ENCODE peak calls at places on chromosome 7, in six cellular contexts. J is H1, D is A549, N is K562, P is HCT116, H is GM12878. T is an unnamed sample.

GRCh38 chr7:36280840-36281812 is 108.5 kb upstream of the ANLN start:
- DNase-seq in J (no peak), D (peak), N (no peak), P (peak), H (no peak), T (peak)

GRCh38 chr7:1987084-1987535 is 245.6 kb downstream of the MAD1L1 start:
- DNase-seq in J (no peak), D (no peak), N (no peak), P (no peak), H (no peak), T (no peak)

GRCh38 chr7:42549866-42550485 is 313.0 kb upstream of the GLI3 start:
- DNase-seq in J (no peak), D (no peak), N (no peak), P (no peak), H (no peak), T (no peak)

GRCh38 chr7:92944633-92945032 is 108.3 kb upstream of the CDK6 start:
- DNase-seq in J (no peak), D (no peak), N (no peak), P (no peak), H (no peak), T (peak)

GRCh38 chr7:29565186-29565540 is 1.5 kb downstream of the PRR15 start:
- DNase-seq in J (no peak), D (no peak), N (no peak), P (no peak), H (no peak), T (peak)

GRCh38 chr7:81299272-81299671 is 380.4 kb upstream of the SEMA3C start:
- DNase-seq in J (no peak), D (peak), N (no peak), P (peak), H (no peak), T (peak)

GRCh38 chr7:12550956-12551355 is 19.6 kb upstream of the SCIN start:
- DNase-seq in J (no peak), D (no peak), N (no peak), P (no peak), H (no peak), T (peak)

GRCh38 chr7:74097937-74098614 is 14.5 kb downstream of the LIMK1 start:
- DNase-seq in J (no peak), D (no peak), N (no peak), P (no peak), H (no peak), T (peak)

GRCh38 chr7:93890464-93891068 is at the start of gene TFPI2:
- DNase-seq in J (peak), D (peak), N (no peak), P (no peak), H (no peak), T (peak)

GRCh38 chr7:7920481-7920880 is 48.1 kb upstream of the GLCCI1 start:
- DNase-seq in J (no peak), D (no peak), N (no peak), P (no peak), H (peak), T (no peak)

GRCh38 chr7:7920056-7920455 is 48.5 kb upstream of the GLCCI1 start:
- DNase-seq in J (no peak), D (no peak), N (no peak), P (no peak), H (no peak), T (no peak)

GRCh38 chr7:7923818-7924217 is 44.8 kb upstream of the GLCCI1 start:
- DNase-seq in J (no peak), D (no peak), N (no peak), P (no peak), H (no peak), T (no peak)

GRCh38 chr7:7922684-7923385 is 45.8 kb upstream of the GLCCI1 start:
- DNase-seq in J (no peak), D (no peak), N (no peak), P (no peak), H (no peak), T (no peak)

DNA sequence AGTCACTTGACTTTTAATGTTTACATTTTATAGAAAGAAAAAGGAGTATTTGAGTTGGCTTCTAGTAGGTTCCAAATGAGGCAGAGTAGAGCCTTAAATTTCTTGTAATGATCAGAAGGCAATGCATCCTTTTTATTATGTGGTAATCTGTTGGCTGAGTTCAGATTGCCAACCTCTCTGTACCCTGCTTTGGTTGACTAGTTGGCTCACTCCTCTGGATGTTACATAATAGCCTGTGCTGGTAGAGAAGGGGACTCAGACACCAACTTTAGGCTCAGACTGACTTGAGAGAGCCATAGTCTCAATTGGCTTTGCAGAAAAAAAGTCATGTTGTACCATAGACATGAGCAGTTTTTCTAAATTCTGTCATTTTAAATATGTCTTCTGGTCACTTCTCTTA is 46.8 kb upstream of the GLCCI1 start:
- DNase-seq in J (no peak), D (no peak), N (no peak), P (no peak), H (no peak), T (no peak)
- TF ChIP-seq CEBPB in J (no peak), D (no peak), N (no peak), P (no peak), H (no peak), T (no peak)

DNA sequence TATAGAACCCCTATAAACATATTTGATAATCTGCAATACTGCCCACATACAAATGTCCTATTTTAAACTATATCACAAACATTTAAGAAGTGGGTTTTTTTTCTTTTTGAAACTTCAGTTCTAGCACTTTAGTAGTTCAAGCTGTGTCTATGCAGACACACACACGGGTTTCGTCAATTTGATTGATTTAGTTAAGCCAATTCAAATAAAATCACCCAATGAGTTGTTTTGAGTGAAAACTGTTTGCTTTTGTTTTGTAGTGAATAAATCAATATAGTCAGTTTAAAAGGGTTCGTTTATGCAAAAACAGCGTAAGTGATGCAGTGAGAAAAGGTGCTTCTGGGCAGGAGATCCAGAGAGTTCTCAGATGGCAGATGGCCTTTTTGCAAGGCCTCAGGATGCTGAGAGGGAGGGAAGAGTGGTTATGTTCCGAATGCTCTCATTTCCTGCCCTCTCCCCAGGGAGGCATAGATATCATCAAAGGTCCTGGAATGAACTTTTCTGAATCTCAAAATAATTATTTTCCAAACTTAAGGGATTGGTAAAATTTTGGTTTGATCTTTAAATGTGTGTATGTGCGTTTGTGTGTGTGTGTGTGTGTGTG is 102.7 kb downstream of the AGMO start:
- DNase-seq in J (no peak), D (no peak), N (no peak), P (no peak), H (no peak), T (no peak)
- TF ChIP-seq CEBPB in J (no peak), D (no peak), N (no peak), P (no peak), H (no peak), T (no peak)

GRCh38 chr7:106114735-106115383 is 2.7 kb upstream of the SYPL1 start:
- DNase-seq in J (no peak), D (no peak), N (no peak), P (no peak), H (no peak), T (no peak)

GRCh38 chr7:106112118-106112971 is at the start of gene SYPL1:
- DNase-seq in J (peak), D (peak), N (peak), P (peak), H (peak), T (peak)

GRCh38 chr7:106111671-106112117 is 418 bp downstream of the SYPL1 start:
- DNase-seq in J (no peak), D (peak), N (peak), P (peak), H (no peak), T (no peak)

GRCh38 chr7:106110885-106111670 is 1.0 kb downstream of the SYPL1 start:
- DNase-seq in J (no peak), D (no peak), N (no peak), P (no peak), H (no peak), T (no peak)

DNA sequence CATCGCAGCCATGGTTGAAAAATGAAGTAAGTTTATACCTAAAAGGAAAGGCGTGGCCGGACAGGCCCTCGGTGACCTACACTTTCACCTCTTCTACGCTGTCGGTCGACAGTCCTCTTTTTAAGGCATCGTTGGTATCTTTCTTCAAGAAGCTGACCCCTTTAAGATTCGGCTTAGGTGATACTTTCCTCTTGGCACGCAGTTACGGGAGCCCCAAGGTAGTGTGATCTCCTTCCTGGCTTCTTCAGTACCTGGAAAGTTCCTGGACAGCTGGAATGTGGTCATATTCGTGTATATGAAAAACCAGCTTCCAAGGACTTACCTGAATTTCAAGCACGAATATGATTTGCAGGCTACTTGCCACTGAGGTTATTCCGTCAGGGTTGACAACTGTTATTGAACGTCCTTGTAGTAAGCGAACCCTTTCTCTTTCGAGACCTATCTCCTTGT is 885 bp upstream of the SYPL1 start:
- DNase-seq in J (no peak), D (no peak), N (no peak), P (no peak), H (no peak), T (no peak)
- TF ChIP-seq CEBPB in J (no peak), D (no peak), N (no peak), P (no peak), H (no peak), T (no peak)

GRCh38 chr7:4739528-4739992 is 35.9 kb upstream of the AP5Z1 start:
- DNase-seq in J (no peak), D (peak), N (peak), P (no peak), H (no peak), T (peak)
- TF ChIP-seq CEBPB in J (no peak), D (no peak), N (no peak), P (no peak), H (no peak), T (no peak)